ENCODE peak calls at places on chromosome 1, in nine cellular contexts. K is cardiac septum; L is C1 segment of cervical spinal cord; S is AG04450; Z is Daoy; P is esophagus squamous epithelium; J is RCC 7860; X is activated naive CD4-positive, alpha-beta T cell treated with Interleukin-2 at 50 U/mL for 16 hours; V is left lobe of liver. T is an unnamed sample.

GRCh38 chr1:59691261-59691660 is 123.5 kb upstream of the HOOK1 start:
- DNase-seq in X (no peak), J (no peak), L (no peak), Z (no peak), S (no peak), V (peak), K (no peak), P (no peak), T (no peak)

GRCh38 chr1:22349302-22350043 is 102.2 kb upstream of the ZBTB40 start:
- DNase-seq in Z (no peak), P (no peak), J (no peak), L (no peak), X (no peak), S (no peak), V (peak), K (no peak), T (no peak)

GRCh38 chr1:53944469-53945182 is 873 bp downstream of the IFT25 start:
- DNase-seq in Z (peak), L (no peak), S (no peak), V (no peak), K (no peak), X (no peak), P (no peak), J (no peak), T (peak)

GRCh38 chr1:17204546-17205440 is at the start of gene PADI1:
- DNase-seq in V (no peak), K (no peak), P (no peak), S (no peak), X (no peak), Z (no peak), J (no peak), L (no peak), T (no peak)

GRCh38 chr1:201320168-201320842 is 37.0 kb downstream of the PKP1 start:
- DNase-seq in P (no peak), K (peak), J (no peak), L (no peak), Z (no peak), V (no peak), S (no peak), X (no peak), T (no peak)

GRCh38 chr1:178361847-178362246 is 134.9 kb downstream of the CLEC20A start:
- DNase-seq in K (no peak), S (no peak), P (no peak), X (no peak), L (no peak), J (no peak), Z (peak), V (no peak), T (no peak)

GRCh38 chr1:178506177-178506576 is 6.7 kb upstream of the TEX35 start:
- DNase-seq in K (peak), V (no peak), S (no peak), P (no peak), Z (no peak), L (no peak), X (no peak), J (no peak), T (no peak)

GRCh38 chr1:197250616-197251015 is 17.4 kb upstream of the CRB1 start:
- DNase-seq in J (no peak), X (no peak), L (no peak), S (no peak), Z (no peak), P (no peak), K (no peak), V (no peak), T (no peak)

GRCh38 chr1:145897969-145898368 is 11.9 kb downstream of the ITGA10 start:
- DNase-seq in V (no peak), K (no peak), Z (no peak), J (no peak), P (no peak), L (no peak), X (no peak), S (no peak), T (no peak)

T was measured in ACHN.